ENCODE peak calls at places on chromosomes 16 and 17, in four cellular contexts. D is HCT116, C is H1, R is K562. H is an unnamed sample.

GRCh38 chr16:17327671-17328335 is 143.0 kb downstream of the XYLT1 start:
- DNase-seq in R (no peak), D (no peak), C (no peak), H (peak)

GRCh38 chr16:60553316-60553801 is 1482.9 kb downstream of the CDH8 start:
- DNase-seq in R (no peak), D (no peak), C (no peak), H (no peak)

GRCh38 chr16:57757326-57757786 is 21.8 kb downstream of the KATNB1 start:
- DNase-seq in C (peak), R (peak), D (no peak), H (peak)

GRCh38 chr16:29318037-29318436 is 88.5 kb downstream of the NPIPB11 start:
- DNase-seq in D (no peak), C (peak), R (no peak), H (no peak)

GRCh38 chr17:55717898-55718735 is 4.5 kb downstream of the TMEM100 start:
- DNase-seq in R (peak), C (peak), D (peak), H (peak)

GRCh38 chr16:19223235-19223847 is 55.3 kb downstream of the SYT17 start:
- DNase-seq in R (peak), C (peak), D (peak), H (no peak)

GRCh38 chr16:35506898-35507194 is 2047.4 kb downstream of the TP53TG3F start:
- DNase-seq in D (no peak), R (peak), C (no peak), H (no peak)

GRCh38 chr17:71764507-71764906 is 356.3 kb upstream of the SOX9 start:
- DNase-seq in D (peak), C (peak), R (no peak), H (no peak)

GRCh38 chr16:4900036-4900435 is 36.9 kb downstream of the PPL start:
- DNase-seq in D (no peak), R (no peak), C (no peak), H (no peak)

GRCh38 chr17:69761767-69762321 is 313.2 kb upstream of the KCNJ16 start:
- DNase-seq in C (no peak), D (no peak), R (no peak), H (peak)

GRCh38 chr17:65678534-65678933 is 117.1 kb upstream of the AXIN2 start:
- DNase-seq in D (no peak), R (no peak), C (no peak), H (no peak)

GRCh38 chr17:47335101-47335936 is 11.6 kb downstream of the EFCAB13 start:
- DNase-seq in C (no peak), R (no peak), D (no peak), H (no peak)

GRCh38 chr16:68739964-68740627 is 3.0 kb downstream of the CDH1 start:
- DNase-seq in C (no peak), R (peak), D (no peak), H (no peak)

GRCh38 chr16:10885246-10885645 is 8.2 kb downstream of the CIITA start:
- DNase-seq in R (no peak), C (no peak), D (no peak), H (no peak)

GRCh38 chr17:41919165-41919817 is 540 bp upstream of the ACLY start:
- DNase-seq in D (peak), R (no peak), C (peak), H (peak)

GRCh38 chr17:81486174-81486810 is 26.3 kb downstream of the ACTG1 start:
- DNase-seq in R (no peak), C (no peak), D (no peak), H (no peak)

GRCh38 chr17:44012391-44012790 is 2.4 kb downstream of the TMEM101 start:
- DNase-seq in C (no peak), D (no peak), R (no peak), H (no peak)

GRCh38 chr17:8341456-8341855 is 1.8 kb downstream of the ODF4 start:
- DNase-seq in R (no peak), C (no peak), D (no peak), H (no peak)

DNA sequence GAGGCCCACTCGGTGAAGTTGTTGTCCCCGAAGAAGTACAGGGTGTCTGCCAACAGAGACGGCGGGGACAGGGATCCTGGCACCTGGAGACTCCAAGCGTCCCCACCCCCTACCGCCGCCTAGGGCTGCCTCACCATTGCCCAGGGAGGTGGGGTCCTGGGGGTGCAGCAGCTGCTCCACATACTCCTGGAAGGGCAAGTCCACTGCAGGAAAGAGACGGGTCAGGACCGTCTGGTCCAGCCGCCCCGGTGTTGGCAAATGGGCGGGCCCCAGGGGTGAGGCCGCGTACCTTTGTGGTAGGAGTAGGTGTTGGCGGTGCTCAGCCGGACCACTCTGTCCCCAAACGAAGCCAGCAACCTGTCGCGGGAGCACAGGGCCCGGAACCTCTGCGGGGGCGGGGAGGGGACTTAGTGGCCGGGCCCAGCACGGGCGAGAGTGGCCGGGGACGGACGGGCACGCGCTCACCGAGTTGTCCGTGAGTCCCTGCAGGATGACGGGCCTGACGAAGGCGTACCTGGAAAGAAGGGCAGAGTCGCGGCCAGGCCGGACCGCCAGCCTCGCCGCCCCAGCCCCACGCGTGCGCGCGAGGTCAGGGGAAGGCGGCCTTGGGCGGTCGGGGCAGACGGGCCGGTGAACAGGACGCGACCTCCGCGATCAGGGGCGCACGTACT is 603 bp downstream of the JMJD8 start:
- DNase-seq in D (no peak), C (peak), R (peak), H (no peak)
- TF ChIP-seq JUND in D (no peak), C (no peak), R (no peak), H (no peak)

DNA sequence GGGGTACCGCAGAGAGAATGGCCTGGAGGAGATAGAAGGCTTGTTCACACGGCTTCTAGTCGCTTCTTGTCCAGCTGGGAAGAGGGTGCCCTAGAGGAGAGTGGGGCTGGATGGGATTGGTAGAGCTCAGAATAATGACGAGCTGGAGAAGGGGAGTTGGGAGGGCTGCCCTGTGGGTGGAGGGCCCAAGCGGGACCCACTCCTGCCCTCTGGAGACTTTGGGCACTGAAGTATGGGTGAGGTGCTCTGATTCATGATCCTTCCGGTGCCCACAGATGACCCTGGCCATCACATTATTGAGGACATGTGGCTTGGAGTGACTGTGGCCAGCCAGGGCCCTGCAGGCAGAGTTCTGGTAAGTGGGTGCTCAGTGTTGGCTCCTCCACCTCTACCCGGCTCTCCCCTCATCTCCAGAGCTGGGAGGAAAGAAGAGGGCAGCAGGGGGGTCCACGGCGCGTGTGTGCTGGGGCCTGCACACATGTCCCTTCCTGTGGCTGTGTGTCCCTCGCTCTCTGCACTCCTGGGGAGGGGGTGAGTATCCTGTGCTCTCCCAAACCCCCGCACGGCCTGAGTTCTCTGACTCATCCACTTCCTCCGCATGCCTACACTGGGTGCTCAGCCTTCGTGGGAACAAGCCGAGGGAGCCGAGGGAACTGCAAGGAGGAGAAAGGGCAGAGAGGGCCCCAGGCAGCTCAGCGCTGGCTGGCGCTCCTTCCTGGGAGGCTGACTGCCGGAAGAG is 8.5 kb downstream of the ITGA3 start:
- DNase-seq in C (no peak), D (peak), R (peak), H (no peak)
- TF ChIP-seq JUND in C (no peak), D (no peak), R (peak), H (no peak)

GRCh38 chr16:64240586-64240985 is 881.3 kb downstream of the CDH11 start:
- DNase-seq in R (no peak), D (no peak), C (no peak), H (no peak)
- TF ChIP-seq JUND in R (no peak), D (no peak), C (no peak), H (no peak)

DNA sequence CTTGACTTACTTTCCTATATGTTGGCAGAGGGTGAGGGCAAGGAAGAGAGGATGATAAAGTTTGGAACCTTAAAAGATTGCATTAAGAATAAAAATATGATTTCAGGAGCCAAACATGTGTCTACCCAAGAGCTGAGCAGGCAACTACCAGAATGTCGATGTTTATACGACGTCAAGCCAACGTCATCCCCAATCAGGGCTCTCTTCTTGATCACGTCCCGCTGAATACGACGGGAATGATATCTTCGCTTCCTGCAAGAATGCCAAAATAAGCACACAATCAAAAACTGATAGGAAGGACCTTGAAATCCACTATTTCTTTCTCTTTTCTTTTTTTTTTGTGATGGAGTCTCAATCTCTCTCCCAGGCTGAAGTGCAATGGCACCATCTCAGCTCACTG is 20.1 kb upstream of the ITGAE start:
- DNase-seq in C (no peak), R (no peak), D (no peak), H (no peak)
- TF ChIP-seq JUND in C (no peak), R (no peak), D (no peak), H (no peak)

GRCh38 chr17:39742126-39742855 is 4.6 kb downstream of the GRB7 start:
- DNase-seq in D (no peak), R (no peak), C (no peak), H (no peak)

GRCh38 chr17:39738568-39738901 is 797 bp downstream of the GRB7 start:
- DNase-seq in R (peak), D (no peak), C (peak), H (no peak)

GRCh38 chr17:39739020-39739884 is 1.5 kb downstream of the GRB7 start:
- DNase-seq in R (peak), C (peak), D (peak), H (peak)

GRCh38 chr17:39739885-39740356 is 2.2 kb downstream of the GRB7 start:
- DNase-seq in C (no peak), D (no peak), R (peak), H (no peak)

DNA sequence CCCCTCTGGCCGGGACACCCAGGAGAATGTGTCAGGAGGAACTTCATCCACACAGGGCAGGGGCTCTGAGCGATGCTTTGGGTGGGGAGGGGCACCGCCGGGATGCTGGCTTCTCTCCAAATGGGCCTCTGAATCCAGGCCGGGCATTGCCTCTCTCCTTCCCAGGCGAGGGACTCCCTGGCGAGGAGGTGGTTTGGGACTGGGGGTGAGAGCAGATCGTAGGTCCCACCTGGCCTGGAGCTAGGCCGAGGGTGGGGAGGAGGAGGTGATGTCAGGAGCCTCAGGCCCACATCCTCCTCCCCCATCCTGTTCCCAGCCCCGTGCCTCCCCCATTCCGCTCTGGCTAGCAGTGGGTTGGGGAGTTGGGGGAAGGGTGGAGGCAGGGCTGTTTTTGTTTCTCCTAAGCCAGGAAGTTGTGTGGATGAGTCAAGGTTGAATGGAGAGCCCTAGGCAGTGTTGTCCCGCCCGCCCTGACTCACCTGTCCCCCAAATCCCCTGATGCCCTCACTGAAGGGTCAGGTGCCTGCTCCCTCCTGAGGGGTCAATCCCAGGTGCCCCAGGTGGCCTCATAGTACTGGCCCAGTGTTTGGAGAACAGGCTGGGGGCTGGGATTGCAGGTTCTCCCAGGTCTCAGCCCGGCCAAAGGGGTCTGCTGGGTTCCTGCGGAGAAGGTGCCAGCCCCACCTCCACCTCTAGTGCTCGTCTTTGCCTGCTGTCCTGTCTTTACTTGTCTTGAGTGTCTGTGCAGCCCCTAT is 2.8 kb downstream of the GRB7 start:
- DNase-seq in C (peak), D (peak), R (peak), H (no peak)
- TF ChIP-seq JUND in C (peak), D (peak), R (peak), H (no peak)

GRCh38 chr17:83030432-83030831 is 49.0 kb upstream of the METRNL start:
- DNase-seq in R (no peak), C (no peak), D (no peak), H (no peak)
- TF ChIP-seq JUND in R (no peak), C (no peak), D (no peak), H (no peak)

GRCh38 chr17:2695243-2695960 is 16.2 kb downstream of the CLUH start:
- DNase-seq in C (no peak), D (no peak), R (no peak), H (no peak)

GRCh38 chr17:2697611-2698162 is 13.9 kb downstream of the CLUH start:
- DNase-seq in R (no peak), D (no peak), C (no peak), H (no peak)

GRCh38 chr17:2693561-2694380 is 17.8 kb downstream of the CLUH start:
- DNase-seq in C (no peak), R (no peak), D (no peak), H (no peak)

GRCh38 chr17:2694381-2695242 is 17.0 kb downstream of the CLUH start:
- DNase-seq in R (no peak), C (no peak), D (no peak), H (no peak)

DNA sequence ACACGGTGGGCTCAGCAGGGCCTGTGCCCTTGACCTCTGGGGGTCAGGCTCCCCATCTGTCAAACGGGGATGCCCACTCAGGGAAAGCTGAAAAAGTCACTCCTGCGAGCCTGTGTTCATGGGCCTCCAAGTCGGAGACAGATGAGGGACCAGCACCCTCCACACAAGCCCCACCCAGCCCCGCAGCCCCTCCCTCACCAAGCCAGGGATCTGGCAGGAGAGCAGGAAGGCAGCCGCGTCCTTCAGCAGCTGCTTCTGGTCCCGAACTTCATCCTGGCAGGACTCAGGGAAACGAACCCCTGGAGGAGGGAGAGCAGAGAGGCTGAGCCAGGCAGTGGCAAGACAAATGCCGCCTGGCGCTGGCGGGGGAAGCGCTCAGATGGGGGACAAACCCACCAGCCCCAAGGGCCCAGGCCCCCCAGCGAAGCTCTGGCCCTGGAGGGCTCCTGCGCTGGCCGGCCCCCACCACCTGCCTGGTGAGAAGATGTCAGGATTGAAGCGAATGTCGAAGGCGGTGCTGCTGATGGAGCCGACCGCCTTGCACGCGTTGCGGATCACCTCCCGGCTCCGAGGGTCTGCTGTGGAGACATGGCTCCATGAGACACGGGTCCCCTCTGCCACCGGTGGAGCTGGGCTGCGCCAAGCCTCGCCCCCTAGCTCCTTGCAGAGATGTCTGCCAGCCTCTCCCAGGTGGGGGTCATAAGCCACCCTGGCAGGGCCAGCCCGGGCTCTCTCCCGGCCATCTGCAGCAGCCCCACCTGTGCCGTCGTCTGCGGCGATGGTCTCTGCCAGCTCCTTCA is 15.4 kb downstream of the CLUH start:
- DNase-seq in D (no peak), R (no peak), C (no peak), H (no peak)
- TF ChIP-seq JUND in D (no peak), R (no peak), C (no peak), H (no peak)

GRCh38 chr17:56899403-56899802 is 14.4 kb downstream of the TRIM25 start:
- DNase-seq in C (no peak), R (no peak), D (no peak), H (no peak)

GRCh38 chr17:56898874-56899273 is 15.0 kb downstream of the TRIM25 start:
- DNase-seq in D (no peak), R (peak), C (no peak), H (no peak)

GRCh38 chr17:56897646-56898424 is 16.0 kb downstream of the TRIM25 start:
- DNase-seq in C (no peak), D (no peak), R (no peak), H (no peak)

GRCh38 chr17:56903560-56903959 is 10.3 kb downstream of the TRIM25 start:
- DNase-seq in D (no peak), R (no peak), C (no peak), H (no peak)

DNA sequence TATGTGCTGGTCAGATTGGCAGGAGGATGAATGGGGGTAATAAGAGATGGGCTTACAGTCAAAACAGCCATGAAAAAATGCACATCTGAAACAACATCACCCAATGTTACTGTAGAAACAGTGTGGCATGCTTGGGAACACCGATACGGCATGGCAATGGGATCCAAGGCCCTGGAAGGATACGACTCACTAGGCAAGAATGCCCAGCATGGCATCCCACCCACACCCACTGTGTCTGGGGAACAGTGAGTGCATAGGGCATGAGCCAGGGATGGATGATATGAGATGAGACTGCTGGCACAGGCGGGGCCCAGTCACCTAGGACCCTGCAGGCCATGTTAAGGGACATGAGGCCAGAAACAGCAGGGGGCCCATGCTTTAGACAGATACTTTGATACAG is 11.5 kb downstream of the TRIM25 start:
- DNase-seq in D (no peak), R (no peak), C (no peak), H (no peak)
- TF ChIP-seq JUND in D (peak), R (no peak), C (no peak), H (no peak)